ENCODE peak calls at places on chromosomes 3 and 15, in ten cellular contexts. W, Q, G, U, R, C, K, E, Z and A are unnamed samples.

GRCh38 chr15:63048986-63049665 is 6.6 kb downstream of the TPM1 start:
- DNase-seq in W (peak), Q (peak), G (no peak), U (peak), R (peak), C (no peak), K (peak), E (peak), Z (peak), A (peak)

GRCh38 chr15:57090460-57090859 is 172.0 kb downstream of the TCF12 start:
- DNase-seq in W (no peak), Q (no peak), G (no peak), U (no peak), R (no peak), C (no peak), K (peak), E (no peak), Z (no peak), A (no peak)

GRCh38 chr15:55834331-55834730 is 91.4 kb upstream of the PRTG start:
- DNase-seq in W (no peak), Q (no peak), G (no peak), U (no peak), R (no peak), C (no peak), K (peak), E (no peak), Z (no peak), A (no peak)

GRCh38 chr3:10703875-10704274 is 112.2 kb upstream of the SLC6A11 start:
- DNase-seq in W (no peak), Q (no peak), G (no peak), U (peak), R (no peak), C (no peak), K (peak), E (peak), Z (no peak), A (no peak)

GRCh38 chr3:188664795-188665194 is 507.0 kb upstream of the TPRG1 start:
- DNase-seq in W (peak), Q (no peak), G (no peak), U (no peak), R (no peak), C (no peak), K (no peak), E (no peak), Z (no peak), A (no peak)

GRCh38 chr3:64496786-64497560 is 190.8 kb downstream of the ADAMTS9 start:
- DNase-seq in W (no peak), Q (no peak), G (no peak), U (no peak), R (no peak), C (no peak), K (no peak), E (no peak), Z (no peak), A (no peak)

GRCh38 chr3:197485143-197485542 is 70.6 kb downstream of the BDH1 start:
- DNase-seq in W (no peak), Q (no peak), G (no peak), U (no peak), R (no peak), C (no peak), K (no peak), E (no peak), Z (no peak), A (no peak)

GRCh38 chr3:141707741-141708203 is 30.3 kb upstream of the RNF7 start:
- DNase-seq in W (no peak), Q (no peak), G (no peak), U (peak), R (no peak), C (no peak), K (peak), E (peak), Z (no peak), A (no peak)

GRCh38 chr3:10466186-10466585 is 39.2 kb downstream of the ATP2B2 start:
- DNase-seq in W (no peak), Q (no peak), G (no peak), U (no peak), R (no peak), C (no peak), K (no peak), E (peak), Z (no peak), A (no peak)

GRCh38 chr3:122055215-122055614 is at the start of gene CD86:
- DNase-seq in W (no peak), Q (peak), G (no peak), U (no peak), R (no peak), C (no peak), K (no peak), E (no peak), Z (no peak), A (no peak)

GRCh38 chr15:50187997-50188396 is 6.0 kb downstream of the SLC27A2 start:
- DNase-seq in W (no peak), Q (no peak), G (no peak), U (no peak), R (no peak), C (no peak), K (no peak), E (no peak), Z (no peak), A (no peak)

GRCh38 chr3:39149059-39149455 is 4.3 kb downstream of the CSRNP1 start:
- DNase-seq in W (no peak), Q (no peak), G (no peak), U (no peak), R (no peak), C (no peak), K (no peak), E (no peak), Z (no peak), A (no peak)

GRCh38 chr3:160830792-160831191 is 74.8 kb downstream of the PPM1L start:
- DNase-seq in W (no peak), Q (no peak), G (no peak), U (no peak), R (no peak), C (no peak), K (no peak), E (no peak), Z (no peak), A (no peak)

DNA sequence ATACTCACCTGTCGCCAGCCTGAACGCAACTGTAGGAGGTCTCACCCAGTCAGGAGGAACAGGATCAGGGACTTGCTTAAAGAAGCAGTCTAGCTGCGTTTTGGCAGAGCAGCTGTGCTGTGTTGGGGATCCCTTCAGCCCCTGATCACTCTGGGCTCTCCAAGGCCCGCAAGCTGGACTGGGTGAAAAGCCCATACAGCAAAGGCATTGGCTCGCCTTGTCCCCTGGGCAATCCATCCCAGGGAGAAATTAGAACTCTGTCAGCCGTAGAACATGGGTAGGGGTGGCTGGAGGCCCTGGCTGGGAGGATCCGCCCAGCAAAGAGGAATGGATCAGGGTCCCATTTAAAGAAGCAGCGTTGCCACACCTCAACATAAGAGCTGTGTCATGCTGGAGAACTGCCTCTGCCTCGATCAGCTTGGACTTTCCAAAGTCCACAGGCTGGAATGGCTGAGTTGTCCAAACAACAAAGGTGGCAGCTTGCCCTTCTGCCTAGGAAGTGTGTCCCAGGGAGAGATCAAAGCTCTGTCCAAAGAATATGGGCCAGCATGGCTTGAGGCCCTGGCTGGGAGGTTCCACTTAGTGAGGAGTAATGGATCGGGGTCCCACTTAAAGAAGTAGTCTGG is 9.1 kb downstream of the OR5H2 start:
- DNase-seq in W (no peak), Q (no peak), G (no peak), U (no peak), R (no peak), C (no peak), K (no peak), E (no peak), Z (no peak), A (no peak)
- TF ChIP-seq CTCF in W (no peak), Q (no peak), G (no peak), U (no peak), R (no peak), C (no peak), K (no peak), E (no peak), Z (no peak), A (no peak)

GRCh38 chr3:71751602-71752001 is 2.1 kb upstream of the GPR27 start:
- DNase-seq in W (no peak), Q (no peak), G (no peak), U (no peak), R (no peak), C (no peak), K (no peak), E (no peak), Z (no peak), A (no peak)

GRCh38 chr3:71754610-71755253 is 1.1 kb downstream of the GPR27 start:
- DNase-seq in W (no peak), Q (no peak), G (no peak), U (no peak), R (no peak), C (no peak), K (no peak), E (no peak), Z (no peak), A (no peak)

GRCh38 chr3:71753716-71754609 is at the start of gene GPR27:
- DNase-seq in W (no peak), Q (peak), G (no peak), U (peak), R (no peak), C (no peak), K (peak), E (peak), Z (peak), A (peak)

DNA sequence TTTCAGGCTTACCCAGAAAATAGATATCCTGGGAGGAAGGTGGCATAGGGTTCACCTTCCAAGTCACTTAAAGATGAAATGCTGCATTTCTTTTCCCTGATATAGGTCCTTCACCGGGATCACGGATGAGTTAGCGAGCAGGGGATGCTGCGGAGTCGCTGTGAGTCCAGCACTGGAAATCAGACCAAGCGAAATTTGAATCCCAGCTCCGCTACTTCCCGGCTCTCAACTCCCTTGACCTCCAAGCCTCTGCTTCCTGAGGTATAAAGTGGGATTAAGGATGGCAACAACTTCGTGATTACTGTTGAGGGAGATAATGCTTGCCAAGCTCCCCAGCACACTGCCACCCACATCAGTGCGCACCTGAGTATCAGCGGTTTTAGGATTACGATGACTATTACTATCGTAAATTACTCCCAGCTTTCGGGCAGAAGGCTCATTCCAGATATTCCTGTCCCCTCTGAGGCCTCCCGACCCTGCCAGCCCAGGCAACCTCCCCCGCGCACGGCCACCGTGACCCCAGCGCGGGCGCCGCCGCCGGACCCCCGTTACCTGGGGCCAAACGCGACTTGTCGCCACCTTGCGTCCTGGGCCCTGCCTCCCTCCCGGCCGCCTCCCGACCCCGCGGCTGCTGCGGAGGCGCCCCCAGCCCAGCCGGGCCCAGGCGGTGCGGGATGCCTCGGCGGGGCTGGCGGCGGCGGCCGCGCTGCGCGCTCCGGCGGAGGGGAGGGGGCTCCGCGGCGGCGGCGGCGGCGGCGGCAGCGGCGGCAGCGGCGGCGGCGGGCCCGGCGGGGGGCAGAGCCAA is 542 bp upstream of the GPR27 start:
- DNase-seq in W (no peak), Q (no peak), G (no peak), U (no peak), R (no peak), C (no peak), K (no peak), E (no peak), Z (no peak), A (no peak)
- H3K4me3 ChIP-seq in W (peak), Q (no peak), G (peak), U (no peak), R (no peak), C (peak), K (no peak), E (no peak), Z (peak), A (peak)

DNA sequence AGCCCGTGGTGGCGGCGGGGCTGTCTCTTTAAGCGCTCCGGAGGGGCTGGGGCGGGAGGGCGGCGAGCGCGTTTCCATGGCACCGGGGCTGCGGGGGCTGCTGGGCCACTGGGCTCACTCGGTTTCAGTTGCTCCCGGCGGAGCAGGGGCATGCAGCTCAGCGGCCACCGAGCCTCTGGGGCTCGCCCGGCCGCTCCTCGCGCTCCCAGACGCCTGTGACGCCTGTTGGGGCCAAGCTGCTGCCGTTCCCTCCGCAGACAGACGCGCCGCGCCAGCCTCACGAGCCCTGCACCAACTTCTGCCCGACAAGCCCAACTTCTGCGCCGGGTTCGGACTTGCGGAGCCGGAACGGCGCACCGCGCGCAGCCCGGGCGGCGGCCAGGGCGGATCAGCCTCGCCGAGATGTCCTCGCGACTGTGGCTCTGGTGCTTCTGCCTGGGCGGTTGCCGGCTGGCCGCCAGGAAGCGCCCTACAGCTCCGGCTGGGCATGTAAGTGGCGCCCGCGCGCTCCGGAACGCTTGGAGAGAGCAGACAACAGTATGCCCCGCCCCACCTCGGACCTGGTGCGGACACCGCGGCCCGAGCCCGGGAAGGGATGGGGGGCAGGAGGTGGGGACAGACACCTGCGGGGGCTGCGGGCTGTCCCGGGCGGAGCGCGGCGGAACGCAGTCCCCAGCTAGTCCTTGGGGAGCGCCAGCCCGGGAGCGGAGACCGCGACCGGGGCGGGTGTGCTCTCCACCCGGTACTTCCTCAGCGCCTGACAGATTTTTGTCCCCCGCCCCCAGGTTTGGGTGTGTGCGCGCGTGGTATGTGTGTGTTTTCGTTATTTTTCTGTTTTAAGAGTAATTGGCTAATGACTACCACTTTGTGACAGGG is 154.1 kb upstream of the GOLIM4 start:
- DNase-seq in W (peak), Q (peak), G (peak), U (peak), R (peak), C (peak), K (peak), E (peak), Z (peak), A (peak)
- TF ChIP-seq CTCF in W (peak), Q (peak), G (no peak), U (peak), R (no peak), C (peak), K (peak), E (no peak), Z (peak), A (peak)

GRCh38 chr3:171837698-171838097 is 5.5 kb upstream of the TMEM212 start:
- DNase-seq in W (no peak), Q (no peak), G (no peak), U (no peak), R (no peak), C (no peak), K (no peak), E (no peak), Z (no peak), A (no peak)
- H3K4me3 ChIP-seq in W (no peak), Q (no peak), G (no peak), U (no peak), R (no peak), C (no peak), K (no peak), E (no peak), Z (no peak), A (no peak)

DNA sequence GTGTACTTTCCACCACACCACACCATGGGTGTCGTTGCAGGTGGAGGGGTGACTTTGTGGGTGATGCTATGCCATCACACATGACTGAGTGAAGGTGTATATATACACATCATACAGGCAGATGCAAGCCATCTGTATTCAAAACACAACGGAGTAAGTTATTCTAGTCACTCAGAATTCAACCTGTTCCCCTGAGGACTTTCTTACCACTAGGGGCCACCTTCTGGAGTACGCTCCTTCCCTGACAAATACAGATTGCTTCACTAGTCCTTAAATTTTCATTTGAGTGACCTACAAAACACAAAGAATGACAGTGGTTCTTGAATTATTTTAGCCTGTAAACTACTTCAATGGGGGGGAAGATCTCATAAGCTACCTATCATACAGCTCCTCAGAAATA is 52.8 kb upstream of the NTRK3 start:
- DNase-seq in W (no peak), Q (no peak), G (no peak), U (no peak), R (no peak), C (no peak), K (no peak), E (no peak), Z (no peak), A (no peak)
- TF ChIP-seq CTCF in W (no peak), Q (no peak), G (no peak), U (no peak), R (no peak), C (no peak), K (no peak), E (no peak), Z (no peak), A (peak)